ENCODE peak calls at places on chromosomes 2 and 18, in five cellular contexts. A is activated CD4-positive, alpha-beta T cell treated with anti-CD3 and anti-CD28 coated beads, Interleukin-2, amount 50 U/mL, for 48 hours; J is activated gamma-delta T cell; G is CD4-positive, alpha-beta memory T cell; L is NT2/D1. Z is an unnamed sample.
A peak's percentile ranks its signal among the peaks of the same experiment; 100 is the strongest.

GRCh38 chr2:75959724-75960123 is 249.0 kb upstream of the GCFC2 start:
- DNase-seq in A (no peak), J (no peak), G (no peak), L (no peak), Z (no peak)

GRCh38 chr2:177806025-177806424 is 266.6 kb downstream of the PDE11A start:
- DNase-seq in A (no peak), J (no peak), G (no peak), L (no peak), Z (no peak)

GRCh38 chr2:21155365-21156136 is 31.8 kb downstream of the TDRD15 start:
- DNase-seq in A (no peak), J (no peak), G (no peak), L (no peak), Z (no peak)

GRCh38 chr2:196376984-196377877 is 205.9 kb upstream of the STK17B start:
- DNase-seq in A (peak; percentile 40), J (no peak), G (no peak), L (no peak), Z (no peak)

GRCh38 chr18:60172030-60172429 is 200.5 kb downstream of the MC4R start:
- DNase-seq in A (no peak), J (no peak), G (no peak), L (no peak), Z (no peak)

GRCh38 chr2:223563462-223563861 is 38.7 kb downstream of the SCG2 start:
- DNase-seq in A (no peak), J (no peak), G (no peak), L (no peak), Z (no peak)

GRCh38 chr18:13394794-13395193 is 176.2 kb downstream of the LDLRAD4 start:
- DNase-seq in A (no peak), J (no peak), G (no peak), L (no peak), Z (no peak)

GRCh38 chr18:44895176-44895798 is 214.6 kb downstream of the SETBP1 start:
- DNase-seq in A (peak; percentile 33), J (no peak), G (no peak), L (no peak), Z (peak; percentile 32)

GRCh38 chr2:43348904-43349725 is 122.7 kb upstream of the ZFP36L2 start:
- DNase-seq in A (no peak), J (no peak), G (no peak), L (no peak), Z (no peak)

GRCh38 chr2:28616618-28617017 is 120.8 kb downstream of the PLB1 start:
- DNase-seq in A (no peak), J (no peak), G (no peak), L (no peak), Z (no peak)